ENCODE peak calls at places on chromosomes 13 and 19, in nine cellular contexts. D, T, Y, E, Q, K, B, M and H are unnamed samples.
A peak's percentile ranks its signal among the peaks of the same experiment; 100 is the strongest.

GRCh38 chr13:39536274-39536673 is 66.7 kb downstream of the LHFPL6 start:
- DNase-seq in D (no peak), T (no peak), Y (no peak), E (no peak), Q (no peak), K (no peak), B (no peak), M (no peak), H (no peak)

GRCh38 chr13:64935441-64935840 is 2294.7 kb downstream of the PCDH9 start:
- DNase-seq in D (no peak), T (no peak), Y (no peak), E (no peak), Q (no peak), K (no peak), B (no peak), M (no peak), H (no peak)

GRCh38 chr19:8324186-8325050 is 3.1 kb downstream of the RPS28 start:
- DNase-seq in D (peak; percentile 57), T (no peak), Y (peak; percentile 29), E (peak; percentile 45), Q (no peak), K (no peak), B (no peak), M (peak; percentile 18), H (no peak)

GRCh38 chr13:109156181-109156935 is 526.9 kb downstream of the MYO16 start:
- DNase-seq in D (no peak), T (no peak), Y (peak; percentile 54), E (no peak), Q (no peak), K (no peak), B (peak; percentile 43), M (no peak), H (no peak)

GRCh38 chr13:64675256-64675892 is 2554.8 kb downstream of the PCDH9 start:
- DNase-seq in D (no peak), T (no peak), Y (no peak), E (no peak), Q (no peak), K (no peak), B (peak; percentile 16), M (no peak), H (peak; percentile 9)

GRCh38 chr13:96053003-96053703 is at the start of gene UGGT2:
- DNase-seq in D (peak; percentile 96), T (peak; percentile 96), Y (peak; percentile 97), E (peak; percentile 90), Q (peak; percentile 64), K (peak; percentile 85), B (peak; percentile 88), M (peak; percentile 96), H (peak; percentile 93)

GRCh38 chr19:42202290-42202867 is 15.1 kb downstream of the DEDD2 start:
- DNase-seq in D (no peak), T (peak; percentile 2), Y (no peak), E (no peak), Q (no peak), K (no peak), B (no peak), M (no peak), H (no peak)

GRCh38 chr13:110000534-110001345 is 214.4 kb upstream of the IRS2 start:
- DNase-seq in D (no peak), T (no peak), Y (no peak), E (no peak), Q (no peak), K (no peak), B (no peak), M (no peak), H (no peak)

GRCh38 chr19:39038098-39038497 is 5.7 kb upstream of the FBXO27 start:
- DNase-seq in D (no peak), T (peak; percentile 26), Y (no peak), E (peak; percentile 89), Q (no peak), K (no peak), B (no peak), M (peak; percentile 73), H (peak; percentile 34)

GRCh38 chr13:91417660-91418325 is 19.4 kb downstream of the GPC5 start:
- DNase-seq in D (no peak), T (no peak), Y (no peak), E (no peak), Q (no peak), K (no peak), B (no peak), M (no peak), H (no peak)

DNA sequence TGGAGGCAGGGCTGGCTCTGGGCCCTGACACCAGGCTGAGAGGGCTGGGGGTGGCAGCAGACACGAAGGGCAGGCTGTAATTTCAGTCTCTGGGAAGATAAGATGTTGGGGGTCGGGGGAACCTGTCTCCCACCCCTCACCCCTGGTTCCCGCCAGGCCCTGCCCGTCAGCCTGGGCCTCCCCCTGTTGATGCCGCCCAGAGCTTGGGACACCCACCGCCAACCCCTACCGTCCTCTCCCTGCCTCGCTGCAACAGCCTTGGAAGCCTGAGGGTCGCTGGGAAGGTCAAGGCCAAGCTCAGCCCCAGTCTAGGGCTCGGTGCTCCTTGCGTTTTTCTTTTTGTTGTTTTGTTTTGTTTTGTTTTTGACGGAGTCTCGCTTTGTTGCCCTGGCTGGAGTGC is 14.5 kb downstream of the PALM start:
- DNase-seq in D (peak; percentile 72), T (no peak), Y (no peak), E (no peak), Q (no peak), K (no peak), B (no peak), M (no peak), H (no peak)
- H3K27me3 ChIP-seq in D (no peaks in the 10 kb centered on the region), T (no peaks in the 10 kb centered on the region), Y (peaks cover 14% of the 10 kb centered on the region), E (peaks cover 7% of the 10 kb centered on the region), Q (no peaks in the 10 kb centered on the region), K (no peaks in the 10 kb centered on the region), B (peaks cover 16% of the 10 kb centered on the region), M (no peaks in the 10 kb centered on the region), H (no peaks in the 10 kb centered on the region)

DNA sequence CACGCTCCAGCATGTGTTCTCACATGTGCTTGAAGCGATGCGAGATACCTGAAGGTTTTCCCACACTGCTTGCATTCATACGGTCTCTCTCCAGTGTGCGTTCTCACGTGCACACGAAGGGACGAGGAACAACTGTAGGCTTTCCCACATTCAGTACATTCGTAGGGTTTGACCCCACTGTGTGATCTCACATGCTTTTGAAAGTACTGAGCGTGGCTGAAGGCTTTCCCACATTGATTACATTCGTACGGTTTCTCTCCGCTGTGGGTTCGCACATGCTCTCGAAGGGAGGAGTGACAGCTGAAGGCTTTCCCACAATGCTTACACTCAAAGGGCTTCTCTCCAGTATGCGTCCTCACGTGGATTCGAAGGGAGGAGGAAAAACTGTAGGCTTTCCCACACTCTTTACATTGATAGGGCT is 11.3 kb downstream of the ZNF77 start:
- DNase-seq in D (no peak), T (no peak), Y (no peak), E (no peak), Q (no peak), K (no peak), B (no peak), M (no peak), H (no peak)
- H3K27ac ChIP-seq in D (no peak overlapping the region), T (no peak overlapping the region), Y (no peak overlapping the region), E (no peak overlapping the region), Q (no peak overlapping the region), K (no peak overlapping the region), B (no peak overlapping the region), M (no peak overlapping the region), H (no peak overlapping the region)

GRCh38 chr13:111313911-111314425 is 6.5 kb upstream of the TEX29 start:
- DNase-seq in D (no peak), T (no peak), Y (no peak), E (no peak), Q (no peak), K (no peak), B (no peak), M (no peak), H (no peak)
- H3K27me3 ChIP-seq in D (no peaks in the 10 kb centered on the region), T (no peaks in the 10 kb centered on the region), Y (no peaks in the 10 kb centered on the region), E (no peaks in the 10 kb centered on the region), Q (no peaks in the 10 kb centered on the region), K (no peaks in the 10 kb centered on the region), B (no peaks in the 10 kb centered on the region), M (no peaks in the 10 kb centered on the region), H (no peaks in the 10 kb centered on the region)

GRCh38 chr13:114105351-114106225 is 26.8 kb downstream of the RASA3 start:
- DNase-seq in D (peak; percentile 17), T (peak; percentile 14), Y (peak; percentile 15), E (no peak), Q (no peak), K (no peak), B (no peak), M (no peak), H (no peak)
- H3K27ac ChIP-seq in D (no peak overlapping the region), T (no peak overlapping the region), Y (no peak overlapping the region), E (peak overlapping the region; percentile 19), Q (no peak overlapping the region), K (peak overlapping the region; percentile 2), B (peak overlapping the region; percentile 11), M (no peak overlapping the region), H (no peak overlapping the region)

DNA sequence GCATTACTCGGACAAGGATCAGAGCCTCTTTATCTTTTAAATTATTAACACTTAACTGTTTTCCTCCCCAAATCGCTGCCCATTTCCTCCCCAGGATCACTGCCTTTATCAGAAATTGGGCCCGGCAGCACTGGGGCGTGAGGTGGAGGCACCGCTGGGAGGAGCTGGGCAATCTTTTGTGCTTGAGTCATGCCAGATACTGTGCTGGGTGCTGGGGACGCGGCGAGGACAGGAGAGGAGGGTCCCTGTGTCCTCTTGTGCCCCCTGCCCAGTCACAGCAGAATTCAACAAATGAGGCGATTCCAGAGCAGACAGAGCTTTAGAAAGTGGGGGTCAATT is 347.8 kb downstream of the ZNF536 start:
- DNase-seq in D (no peak), T (peak; percentile 61), Y (peak; percentile 39), E (peak; percentile 51), Q (no peak), K (peak; percentile 16), B (no peak), M (peak; percentile 22), H (peak; percentile 71)
- H3K27me3 ChIP-seq in D (no peaks in the 10 kb centered on the region), T (no peaks in the 10 kb centered on the region), Y (no peaks in the 10 kb centered on the region), E (peaks cover 5% of the 10 kb centered on the region), Q (no peaks in the 10 kb centered on the region), K (no peaks in the 10 kb centered on the region), B (peaks cover 2% of the 10 kb centered on the region), M (no peaks in the 10 kb centered on the region), H (no peaks in the 10 kb centered on the region)